ENCODE peak calls at places on chromosome 1, in four cellular contexts. S is suprapubic skin, K is cardiac fibroblast, V is Calu3. G is an unnamed sample.

GRCh38 chr1:110672001-110672752 is 2.6 kb downstream of the KCNA3 start:
- DNase-seq in V (no peak), K (no peak), S (no peak), G (no peak)

GRCh38 chr1:154776339-154776605 is 93.8 kb downstream of the KCNN3 start:
- DNase-seq in K (no peak), S (no peak), V (no peak), G (no peak)

GRCh38 chr1:169138866-169139670 is 32.6 kb downstream of the ATP1B1 start:
- DNase-seq in V (no peak), S (no peak), K (no peak), G (no peak)

GRCh38 chr1:95287078-95287477 is 53.1 kb downstream of the RWDD3 start:
- DNase-seq in S (no peak), V (peak), K (peak), G (no peak)

GRCh38 chr1:240998441-240999015 is 358.5 kb downstream of the RGS7 start:
- DNase-seq in K (no peak), V (no peak), S (no peak), G (no peak)

GRCh38 chr1:18560692-18561091 is 70.0 kb upstream of the PAX7 start:
- DNase-seq in V (no peak), S (no peak), K (no peak), G (peak)

GRCh38 chr1:162753998-162754585 is 36.4 kb upstream of the HSD17B7 start:
- DNase-seq in V (no peak), K (peak), S (no peak), G (no peak)

GRCh38 chr1:108792420-108792819 is 45.9 kb downstream of the STXBP3 start:
- DNase-seq in S (no peak), K (no peak), V (no peak), G (no peak)

GRCh38 chr1:201513498-201514243 is 6.7 kb upstream of the CSRP1 start:
- DNase-seq in S (no peak), K (no peak), V (no peak), G (no peak)

GRCh38 chr1:20410555-20410954 is 75.5 kb downstream of the CAMK2N1 start:
- DNase-seq in S (no peak), K (peak), V (no peak), G (no peak)

GRCh38 chr1:155077346-155077745 is 1.3 kb upstream of the EFNA3 start:
- DNase-seq in V (no peak), K (no peak), S (no peak), G (no peak)

GRCh38 chr1:214493126-214493796 is 58.1 kb downstream of the PTPN14 start:
- DNase-seq in V (no peak), S (no peak), K (peak), G (no peak)

GRCh38 chr1:27607239-27607804 is 3.4 kb upstream of the AHDC1 start:
- DNase-seq in V (no peak), S (no peak), K (no peak), G (peak)

GRCh38 chr1:61441723-61442262 is 283.1 kb downstream of the TM2D1 start:
- DNase-seq in K (peak), S (no peak), V (no peak), G (no peak)

GRCh38 chr1:59116920-59117542 is 179.9 kb upstream of the FGGY start:
- DNase-seq in V (no peak), S (no peak), K (peak), G (no peak)

GRCh38 chr1:59596432-59596831 is 218.3 kb upstream of the HOOK1 start:
- DNase-seq in S (no peak), V (peak), K (peak), G (no peak)

GRCh38 chr1:232057217-232057895 is 430.8 kb downstream of the DISC1 start:
- DNase-seq in V (no peak), S (no peak), K (no peak), G (no peak)

GRCh38 chr1:157399984-157400382 is 152.3 kb downstream of the FCRL5 start:
- DNase-seq in V (no peak), K (no peak), S (no peak), G (no peak)

GRCh38 chr1:199123615-199124014 is 484.8 kb downstream of the PTPRC start:
- DNase-seq in K (peak), S (no peak), V (no peak), G (no peak)

GRCh38 chr1:15027515-15027948 is 126.0 kb upstream of the TMEM51 start:
- DNase-seq in S (peak), V (peak), K (peak), G (peak)

GRCh38 chr1:56710646-56711045 is 65.5 kb downstream of the PRKAA2 start:
- DNase-seq in S (no peak), K (peak), V (no peak), G (no peak)

GRCh38 chr1:48645883-48646282 is 130.8 kb downstream of the BEND5 start:
- DNase-seq in V (no peak), S (no peak), K (no peak), G (no peak)

GRCh38 chr1:205754857-205755256 is 4.9 kb upstream of the NUCKS1 start:
- DNase-seq in S (no peak), V (no peak), K (no peak), G (no peak)

GRCh38 chr1:205748398-205749093 is 1.4 kb downstream of the NUCKS1 start:
- DNase-seq in V (peak), S (no peak), K (peak), G (no peak)

GRCh38 chr1:205749094-205749825 is 722 bp downstream of the NUCKS1 start:
- DNase-seq in K (peak), V (peak), S (peak), G (peak)

GRCh38 chr1:205749826-205750682 is at the start of gene NUCKS1:
- DNase-seq in K (peak), S (peak), V (peak), G (peak)

GRCh38 chr1:205750683-205751651 is 985 bp upstream of the NUCKS1 start:
- DNase-seq in K (peak), V (no peak), S (no peak), G (no peak)
- TF ChIP-seq CTCF in K (no peak), V (no peak), S (no peak), G (no peak)

GRCh38 chr1:84442256-84442655 is 36.8 kb upstream of the RPF1 start:
- DNase-seq in S (no peak), K (peak), V (peak), G (no peak)
- TF ChIP-seq CTCF in S (no peak), K (peak), V (no peak), G (no peak)

DNA sequence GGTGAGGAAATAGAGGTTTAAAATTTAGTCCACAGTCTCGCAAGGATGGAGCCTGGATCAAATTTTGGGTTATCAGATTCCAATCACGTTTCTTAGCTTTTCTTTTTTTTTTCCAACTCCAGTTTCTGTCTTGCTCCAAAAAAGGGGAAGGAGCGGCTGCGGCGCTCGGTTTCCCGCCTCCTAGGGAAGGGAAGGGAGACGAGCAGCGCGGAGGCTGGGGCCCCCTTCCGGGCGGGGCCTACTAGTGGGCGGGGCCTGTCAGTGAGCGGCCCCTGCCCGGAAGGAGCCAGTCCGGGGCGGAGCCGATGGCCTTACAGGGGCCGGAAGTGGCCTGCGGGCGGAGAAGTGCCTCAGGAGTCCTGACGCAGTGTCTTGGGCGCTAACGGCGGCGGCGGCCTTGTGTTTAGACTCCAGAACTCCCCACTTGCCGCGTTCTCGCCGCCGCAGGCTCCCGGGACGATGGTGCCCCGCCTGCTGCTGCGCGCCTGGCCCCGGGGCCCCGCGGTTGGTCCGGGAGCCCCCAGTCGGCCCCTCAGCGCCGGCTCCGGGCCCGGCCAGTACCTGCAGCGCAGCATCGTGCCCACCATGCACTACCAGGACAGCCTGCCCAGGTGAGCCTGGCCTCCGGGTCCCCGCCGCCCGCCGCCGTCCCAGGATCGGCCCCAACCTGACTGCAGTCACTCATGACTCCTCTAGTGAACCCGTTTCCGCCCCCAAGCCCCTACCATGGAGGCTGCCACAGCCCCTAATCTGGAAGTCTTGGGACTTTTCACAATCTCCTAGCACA is at the start of gene CPT2:
- DNase-seq in S (peak), K (peak), V (peak), G (peak)
- TF ChIP-seq CTCF in S (no peak), K (no peak), V (no peak), G (no peak)

GRCh38 chr1:116934586-116935207 is 25.0 kb downstream of the PTGFRN start:
- DNase-seq in V (no peak), S (no peak), K (peak), G (peak)
- TF ChIP-seq CTCF in V (peak), S (no peak), K (peak), G (no peak)

GRCh38 chr1:187877220-187877619 is 1048.5 kb downstream of the PLA2G4A start:
- DNase-seq in V (no peak), K (no peak), S (no peak), G (no peak)

GRCh38 chr1:187878883-187879282 is 1050.1 kb downstream of the PLA2G4A start:
- DNase-seq in V (no peak), S (no peak), K (no peak), G (no peak)

GRCh38 chr1:187871177-187871576 is 1042.4 kb downstream of the PLA2G4A start:
- DNase-seq in S (no peak), K (no peak), V (no peak), G (no peak)

GRCh38 chr1:187872555-187872954 is 1043.8 kb downstream of the PLA2G4A start:
- DNase-seq in K (no peak), S (no peak), V (no peak), G (no peak)

GRCh38 chr1:187876775-187877174 is 1048.0 kb downstream of the PLA2G4A start:
- DNase-seq in V (no peak), K (no peak), S (no peak), G (no peak)
- TF ChIP-seq CTCF in V (no peak), K (no peak), S (no peak), G (no peak)

GRCh38 chr1:215710340-215710971 is 143.4 kb downstream of the KCTD3 start:
- DNase-seq in S (no peak), K (peak), V (peak), G (peak)
- TF ChIP-seq CTCF in S (no peak), K (peak), V (peak), G (peak)

GRCh38 chr1:98055457-98055856 is 134.6 kb upstream of the DPYD start:
- DNase-seq in S (no peak), K (no peak), V (no peak), G (no peak)

GRCh38 chr1:98053471-98054366 is 132.9 kb upstream of the DPYD start:
- DNase-seq in S (peak), K (peak), V (peak), G (no peak)

GRCh38 chr1:98056781-98057180 is 135.9 kb upstream of the DPYD start:
- DNase-seq in K (no peak), V (no peak), S (no peak), G (no peak)

GRCh38 chr1:98054786-98055185 is 134.0 kb upstream of the DPYD start:
- DNase-seq in V (no peak), K (no peak), S (no peak), G (no peak)

GRCh38 chr1:98054367-98054701 is 133.5 kb upstream of the DPYD start:
- DNase-seq in K (no peak), S (no peak), V (no peak), G (no peak)
- TF ChIP-seq CTCF in K (no peak), S (no peak), V (no peak), G (no peak)

DNA sequence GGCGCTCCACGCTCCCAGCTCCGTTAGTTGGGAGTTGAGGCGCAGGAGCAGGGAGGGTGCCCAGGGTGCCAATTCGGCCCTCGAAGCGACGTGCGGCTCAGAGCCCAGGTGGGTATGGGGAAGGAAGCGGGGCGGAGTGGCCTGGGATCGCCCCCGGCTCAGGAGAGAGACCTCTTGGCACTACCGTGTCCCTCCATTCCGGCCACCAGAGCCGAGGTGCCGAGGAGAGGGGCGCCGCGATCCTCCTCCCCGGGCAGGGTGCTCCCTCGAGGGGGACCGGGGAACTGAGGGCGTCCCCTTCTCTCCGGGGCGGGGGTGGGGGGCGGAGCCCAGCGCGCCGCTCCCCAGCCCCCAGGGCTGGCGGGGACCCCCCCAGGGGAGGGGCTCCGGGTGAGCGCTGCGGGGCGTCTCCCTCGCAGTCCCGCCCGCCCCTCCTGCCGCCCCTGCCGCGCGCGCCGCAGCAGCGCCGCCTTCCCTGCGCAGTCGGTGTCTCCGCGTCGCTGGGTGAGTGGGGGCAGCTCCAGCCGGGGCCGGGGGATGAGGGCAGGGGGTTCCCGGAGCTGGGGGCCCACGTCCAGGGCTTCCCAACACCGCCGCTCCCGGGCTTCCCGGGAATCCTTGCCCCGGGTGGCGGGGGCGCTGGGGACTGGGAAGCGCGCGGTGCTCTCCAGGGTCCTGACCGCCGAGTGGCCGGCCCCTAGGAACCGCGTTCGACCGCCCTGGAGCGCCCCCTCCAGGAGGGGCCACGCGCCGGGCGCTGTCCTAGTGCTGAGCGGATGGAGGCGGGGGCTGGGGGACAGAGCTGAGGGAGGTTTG is at the start of gene HPCA:
- DNase-seq in V (peak), K (peak), S (no peak), G (peak)
- TF ChIP-seq CTCF in V (peak), K (peak), S (no peak), G (peak)

DNA sequence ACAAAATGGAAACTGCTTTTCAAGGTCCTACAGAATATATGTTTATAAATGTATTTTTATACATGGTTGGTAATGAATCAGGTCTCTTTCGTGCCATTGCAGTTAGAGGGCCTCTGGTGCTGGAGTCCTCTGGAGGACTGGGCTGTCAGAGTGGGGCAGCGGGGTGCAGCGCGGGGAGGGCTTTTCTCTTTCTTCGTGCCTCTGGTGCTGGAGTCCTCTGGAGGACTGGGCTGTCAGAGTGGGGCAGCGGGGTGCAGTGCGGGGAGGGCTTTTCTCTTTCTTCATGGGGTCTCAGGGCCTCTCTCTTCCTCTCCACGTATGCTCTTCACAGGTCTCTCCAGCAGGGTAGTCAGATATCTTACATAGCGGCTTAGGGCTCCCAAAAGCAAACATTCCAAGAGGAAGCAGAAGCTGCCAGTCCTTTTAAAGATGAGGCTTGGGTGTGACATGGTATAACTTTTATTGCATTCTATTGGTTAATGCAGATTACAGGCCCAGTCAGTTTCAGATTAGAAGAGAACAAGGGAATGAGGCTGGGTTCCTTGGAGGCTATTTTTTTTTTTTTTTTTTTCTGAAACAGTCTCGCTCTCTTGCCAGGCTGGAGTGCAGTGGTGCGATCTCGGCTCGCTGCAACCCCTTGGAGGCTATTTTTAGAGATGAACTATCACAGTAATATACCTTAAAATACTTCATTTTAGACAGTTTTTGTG is 13.1 kb downstream of the SDCCAG8 start:
- DNase-seq in V (peak), K (peak), S (no peak), G (peak)
- TF ChIP-seq CTCF in V (peak), K (no peak), S (no peak), G (no peak)

GRCh38 chr1:216742625-216743024 is 19.4 kb upstream of the ESRRG start:
- DNase-seq in S (no peak), K (peak), V (peak), G (no peak)
- TF ChIP-seq CTCF in S (no peak), K (no peak), V (peak), G (no peak)

G was measured in Caco-2.